ENCODE peak calls at places on chromosomes 2 and 18, in six cellular contexts. W is uterus, V is IMR-90, O is choroid plexus epithelial cell, M is psoas muscle, H is tibial artery. L is an unnamed sample.
A peak's percentile ranks its signal among the peaks of the same experiment; 100 is the strongest.

GRCh38 chr2:127891806-127892205 is 6.0 kb upstream of the AMMECR1L start:
- DNase-seq in M (no peak), H (no peak), W (no peak), O (peak; percentile 61), V (no peak), L (no peak)

GRCh38 chr2:112143150-112143549 is 5.0 kb downstream of the FBLN7 start:
- DNase-seq in H (no peak), V (no peak), M (no peak), W (no peak), O (no peak), L (no peak)

GRCh38 chr2:240459401-240460242 is 24.2 kb downstream of the GPC1 start:
- DNase-seq in M (peak; percentile 10), W (peak; percentile 13), V (no peak), O (no peak), H (no peak), L (no peak)

GRCh38 chr18:57813245-57813644 is 10.1 kb upstream of the ATP8B1 start:
- DNase-seq in H (no peak), M (no peak), V (peak; percentile 99), W (no peak), O (peak; percentile 96), L (peak; percentile 94)

GRCh38 chr18:47944972-47945843 is 14.7 kb upstream of the SMAD2 start:
- DNase-seq in O (peak; percentile 54), W (no peak), M (no peak), H (no peak), V (peak; percentile 25), L (no peak)

GRCh38 chr2:231167745-231168459 is 30.5 kb upstream of the ARMC9 start:
- DNase-seq in V (peak; percentile 53), W (no peak), O (peak; percentile 59), M (no peak), H (no peak), L (no peak)

GRCh38 chr18:35087726-35088125 is 46.5 kb downstream of the MAPRE2 start:
- DNase-seq in M (no peak), H (no peak), O (no peak), W (no peak), V (no peak), L (no peak)

GRCh38 chr2:55168221-55169154 is 63.6 kb downstream of the CLHC1 start:
- DNase-seq in O (peak; percentile 89), W (peak; percentile 55), H (peak; percentile 81), M (peak; percentile 54), V (peak; percentile 85), L (no peak)

GRCh38 chr2:144389151-144389929 is 130.6 kb downstream of the ZEB2 start:
- DNase-seq in W (no peak), M (no peak), O (no peak), V (no peak), H (no peak), L (no peak)

GRCh38 chr2:218065239-218066006 is 3.6 kb upstream of the RUFY4 start:
- DNase-seq in M (no peak), W (no peak), H (no peak), V (no peak), O (no peak), L (no peak)

GRCh38 chr18:75247601-75248421 is 37.2 kb downstream of the TSHZ1 start:
- DNase-seq in W (no peak), H (no peak), M (no peak), O (peak; percentile 76), V (peak; percentile 65), L (no peak)

GRCh38 chr2:186125156-186125555 is 360.9 kb upstream of the ZC3H15 start:
- DNase-seq in O (no peak), V (no peak), H (no peak), W (no peak), M (no peak), L (no peak)

GRCh38 chr18:5728566-5728965 is 166.8 kb downstream of the TMEM200C start:
- DNase-seq in H (no peak), O (no peak), W (no peak), M (no peak), V (no peak), L (no peak)

GRCh38 chr2:46334389-46335345 is 37.5 kb downstream of the EPAS1 start:
- DNase-seq in V (peak; percentile 98), M (no peak), O (peak; percentile 92), W (peak; percentile 33), H (no peak), L (peak; percentile 85)

GRCh38 chr2:54385271-54385670 is 70.9 kb upstream of the SPTBN1 start:
- DNase-seq in V (no peak), W (no peak), O (no peak), H (no peak), M (no peak), L (no peak)

GRCh38 chr2:189203177-189203799 is 23.7 kb upstream of the COL5A2 start:
- DNase-seq in V (no peak), H (no peak), O (no peak), M (no peak), W (no peak), L (no peak)

GRCh38 chr18:11654736-11655604 is 34.1 kb upstream of the GNAL start:
- DNase-seq in H (no peak), M (peak; percentile 49), V (peak; percentile 4), O (peak; percentile 53), W (peak; percentile 37), L (no peak)

GRCh38 chr2:16249269-16250055 is 309.1 kb downstream of the MYCN start:
- DNase-seq in W (no peak), V (no peak), M (no peak), H (no peak), O (no peak), L (no peak)

GRCh38 chr18:36653870-36654269 is 174.9 kb downstream of the TPGS2 start:
- DNase-seq in H (no peak), V (no peak), M (no peak), O (no peak), W (no peak), L (no peak)

GRCh38 chr18:76662621-76663020 is 159.7 kb upstream of the ZNF236 start:
- DNase-seq in H (no peak), W (no peak), M (no peak), O (no peak), V (no peak), L (no peak)

GRCh38 chr2:189534854-189535253 is 45.7 kb downstream of the SLC40A1 start:
- DNase-seq in V (peak; percentile 78), W (no peak), O (peak; percentile 64), M (no peak), H (no peak), L (no peak)

GRCh38 chr2:5021148-5021547 is 671.0 kb upstream of the SOX11 start:
- DNase-seq in M (no peak), O (peak; percentile 3), W (no peak), H (no peak), V (no peak), L (no peak)

GRCh38 chr2:107091163-107091864 is 205.3 kb upstream of the ST6GAL2 start:
- DNase-seq in O (peak; percentile 68), W (no peak), M (no peak), H (no peak), V (no peak), L (no peak)

GRCh38 chr18:50469380-50469781 is 90.5 kb upstream of the MAPK4 start:
- DNase-seq in H (peak; percentile 32), M (peak; percentile 32), V (no peak), W (peak; percentile 23), O (no peak), L (no peak)

GRCh38 chr18:9831046-9831722 is 54.6 kb upstream of the TXNDC2 start:
- DNase-seq in W (no peak), M (no peak), V (no peak), O (no peak), H (no peak), L (no peak)

GRCh38 chr2:168432565-168433186 is 23.4 kb upstream of the CERS6 start:
- DNase-seq in W (no peak), M (no peak), V (no peak), O (peak; percentile 62), H (no peak), L (no peak)

GRCh38 chr2:195818521-195818920 is 161.5 kb downstream of the SLC39A10 start:
- DNase-seq in M (no peak), O (peak; percentile 81), V (peak; percentile 90), H (no peak), W (no peak), L (peak; percentile 7)

GRCh38 chr2:173568054-173568453 is 213.4 kb downstream of the CDCA7 start:
- DNase-seq in O (peak; percentile 30), M (peak; percentile 23), V (no peak), H (no peak), W (no peak), L (no peak)

GRCh38 chr18:67589325-67589724 is 72.8 kb upstream of the DSEL start:
- DNase-seq in W (no peak), M (no peak), H (no peak), V (peak; percentile 53), O (no peak), L (no peak)

GRCh38 chr18:63264871-63265270 is 54.7 kb downstream of the BCL2 start:
- DNase-seq in W (no peak), M (no peak), H (no peak), O (no peak), V (no peak), L (no peak)

GRCh38 chr18:63265322-63265721 is 54.2 kb downstream of the BCL2 start:
- DNase-seq in W (no peak), M (no peak), V (no peak), O (no peak), H (no peak), L (no peak)

GRCh38 chr18:63261029-63261428 is 58.5 kb downstream of the BCL2 start:
- DNase-seq in W (no peak), H (no peak), O (no peak), V (no peak), M (no peak), L (no peak)

GRCh38 chr18:63262369-63263335 is 56.9 kb downstream of the BCL2 start:
- DNase-seq in M (peak; percentile 28), W (no peak), H (peak; percentile 55), V (no peak), O (no peak), L (no peak)

DNA sequence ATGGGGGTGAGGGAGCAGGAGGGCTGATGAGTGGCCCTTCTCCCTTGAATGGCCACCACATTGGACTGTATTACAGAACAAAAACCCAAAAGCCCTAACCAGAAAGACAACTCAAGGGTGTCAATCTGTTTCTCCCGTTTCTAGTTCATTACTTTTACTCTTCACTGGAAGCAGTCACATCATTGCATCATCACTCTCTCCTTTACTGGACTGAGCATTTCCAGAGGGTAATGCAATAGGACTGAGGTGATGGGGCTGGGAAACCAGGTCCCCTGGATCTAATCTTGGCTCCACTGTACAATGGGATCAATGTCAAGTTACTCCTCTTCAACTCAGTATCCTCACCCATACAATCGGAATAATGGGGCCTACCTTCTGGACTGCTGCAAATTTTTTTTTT is 56.1 kb downstream of the BCL2 start:
- DNase-seq in H (no peak), O (no peak), V (no peak), M (no peak), W (no peak), L (no peak)
- H3K4me3 ChIP-seq in H (peak overlapping the region; percentile 22), O (no peak overlapping the region), V (no peak overlapping the region), M (peak overlapping the region; percentile 11), W (no peak overlapping the region), L (no peak overlapping the region)

GRCh38 chr2:199833525-199833924 is 17.5 kb downstream of the FTCDNL1 start:
- DNase-seq in O (peak; percentile 3), V (no peak), M (no peak), H (no peak), W (no peak), L (no peak)
- TF ChIP-seq CTCF in O (no peak), V (no peak), M (no peak), H (no peak), W (no peak), L (no peak)

GRCh38 chr2:109182426-109182825 is 53.4 kb downstream of the SH3RF3 start:
- DNase-seq in M (no peak), W (no peak), O (no peak), V (peak; percentile 58), H (no peak), L (no peak)
- H3K4me3 ChIP-seq in M (no peak overlapping the region), W (no peak overlapping the region), O (no peak overlapping the region), V (no peak overlapping the region), H (no peak overlapping the region), L (no peak overlapping the region)

GRCh38 chr2:241734208-241734466 is 293 bp upstream of the D2HGDH start:
- DNase-seq in W (no peak), M (no peak), V (no peak), O (no peak), H (no peak), L (no peak)
- TF ChIP-seq CTCF in W (no peak), M (no peak), V (no peak), O (no peak), H (no peak), L (no peak)